ENCODE peak calls at places on chromosomes 6 and 20, in seven cellular contexts. Z, X, J, N, S, Y and M are unnamed samples.
A peak's percentile ranks its signal among the peaks of the same experiment; 100 is the strongest.

GRCh38 chr20:45874576-45874975 is 6.5 kb upstream of the ZSWIM1 start:
- DNase-seq in J (no peak), N (no peak), Y (no peak), S (no peak), Z (no peak), X (no peak), M (no peak)

GRCh38 chr6:17707371-17707651 is 586 bp upstream of the NUP153 start:
- DNase-seq in N (no peak), Y (no peak), S (no peak), Z (no peak), J (no peak), X (no peak), M (no peak)

GRCh38 chr20:62025394-62025793 is 40.3 kb downstream of the TAF4 start:
- DNase-seq in Z (no peak), N (no peak), X (no peak), Y (no peak), S (peak; percentile 1), J (no peak), M (peak; percentile 8)

GRCh38 chr6:76594109-76594508 is 521.6 kb upstream of the IMPG1 start:
- DNase-seq in Z (no peak), S (no peak), X (no peak), J (no peak), N (no peak), Y (no peak), M (no peak)

GRCh38 chr6:25061289-25061945 is 125.7 kb upstream of the RIPOR2 start:
- DNase-seq in X (no peak), Y (no peak), J (no peak), N (no peak), Z (no peak), S (no peak), M (no peak)

GRCh38 chr6:53967415-53967814 is 143.8 kb upstream of the MLIP start:
- DNase-seq in S (no peak), J (no peak), N (no peak), Y (no peak), Z (no peak), X (no peak), M (no peak)

GRCh38 chr20:38935285-38935684 is 9.1 kb downstream of the FAM83D start:
- DNase-seq in Z (no peak), J (no peak), X (no peak), N (peak; percentile 64), S (peak; percentile 63), Y (no peak), M (no peak)

GRCh38 chr6:87623248-87623647 is 33.3 kb downstream of the ORC3 start:
- DNase-seq in J (no peak), X (no peak), S (peak; percentile 21), Z (no peak), Y (no peak), N (no peak), M (no peak)

GRCh38 chr6:12150812-12151432 is 138.8 kb downstream of the HIVEP1 start:
- DNase-seq in S (no peak), N (peak; percentile 48), Z (no peak), X (no peak), Y (no peak), J (no peak), M (no peak)

GRCh38 chr6:44012078-44012493 is 115.2 kb downstream of the MRPL14 start:
- DNase-seq in N (peak; percentile 66), J (peak; percentile 10), S (peak; percentile 16), Y (no peak), Z (no peak), X (no peak), M (no peak)

GRCh38 chr6:140736227-140736626 is 1361.8 kb upstream of the CITED2 start:
- DNase-seq in N (no peak), Z (no peak), S (peak; percentile 48), X (no peak), J (no peak), Y (no peak), M (no peak)

GRCh38 chr20:40646321-40647212 is 42.5 kb downstream of the MAFB start:
- DNase-seq in S (peak; percentile 64), Z (no peak), X (no peak), N (no peak), Y (no peak), J (no peak), M (no peak)

GRCh38 chr6:23180504-23181293 is 611.3 kb downstream of the HDGFL1 start:
- DNase-seq in Z (no peak), N (no peak), Y (peak; percentile 53), S (no peak), X (peak; percentile 82), J (peak; percentile 30), M (peak; percentile 87)

GRCh38 chr20:35669681-35670080 is 5.0 kb upstream of the CPNE1 start:
- DNase-seq in X (no peak), Z (no peak), N (no peak), Y (no peak), J (no peak), S (no peak), M (no peak)

GRCh38 chr6:3208096-3208774 is 19.2 kb downstream of the TUBB2B start:
- DNase-seq in J (no peak), N (no peak), S (no peak), X (no peak), Y (no peak), Z (no peak), M (no peak)

GRCh38 chr6:89481695-89482094 is 48.7 kb downstream of the ANKRD6 start:
- DNase-seq in X (no peak), J (no peak), Y (no peak), N (no peak), S (no peak), Z (no peak), M (no peak)

GRCh38 chr6:140078552-140079126 is 704.2 kb upstream of the CITED2 start:
- DNase-seq in Y (no peak), N (no peak), S (peak; percentile 80), Z (no peak), X (peak; percentile 51), J (no peak), M (peak; percentile 43)

GRCh38 chr6:636488-636887 is 20.4 kb downstream of the HUS1B start:
- DNase-seq in Z (no peak), Y (no peak), S (no peak), J (no peak), N (no peak), X (no peak), M (no peak)

GRCh38 chr20:17504326-17504897 is 26.8 kb downstream of the BFSP1 start:
- DNase-seq in Z (no peak), S (no peak), X (no peak), Y (no peak), J (peak; percentile 27), N (no peak), M (no peak)

GRCh38 chr6:140779991-140780596 is 1352.6 kb upstream of the GJE1 start:
- DNase-seq in J (no peak), Y (peak; percentile 29), Z (no peak), S (no peak), N (no peak), X (no peak), M (no peak)

GRCh38 chr6:21441386-21441785 is 152.2 kb upstream of the SOX4 start:
- DNase-seq in S (no peak), Z (no peak), X (no peak), N (no peak), J (no peak), Y (no peak), M (no peak)

GRCh38 chr6:21437583-21437982 is 156.0 kb upstream of the SOX4 start:
- DNase-seq in Z (no peak), J (no peak), N (no peak), S (no peak), Y (no peak), X (no peak), M (no peak)

GRCh38 chr6:21438237-21438985 is 155.1 kb upstream of the SOX4 start:
- DNase-seq in X (no peak), Y (no peak), N (no peak), S (no peak), J (no peak), Z (no peak), M (no peak)

GRCh38 chr6:21436625-21437024 is 156.9 kb upstream of the SOX4 start:
- DNase-seq in Y (no peak), X (no peak), S (no peak), J (no peak), N (no peak), Z (no peak), M (peak; percentile 32)

DNA sequence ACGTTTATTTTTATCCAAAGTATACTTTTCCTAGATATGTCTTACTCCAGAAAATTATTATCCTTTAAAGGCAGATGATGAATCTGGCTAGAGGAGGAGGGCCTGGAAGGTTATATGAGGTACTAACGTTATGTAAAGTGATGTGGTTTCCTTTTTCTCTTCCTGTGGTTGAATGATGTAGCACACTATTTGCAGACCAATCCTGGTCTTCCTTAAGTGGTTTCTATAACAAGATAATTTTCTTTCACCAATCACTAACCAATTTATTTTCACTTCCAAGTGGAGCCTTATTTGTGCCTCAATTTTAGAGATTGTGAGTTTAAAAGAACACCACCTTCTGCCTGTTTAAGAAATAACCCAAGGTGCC is 154.6 kb upstream of the SOX4 start:
- DNase-seq in X (no peak), Z (no peak), Y (no peak), J (no peak), N (no peak), S (no peak), M (no peak)
- TF ChIP-seq CTCF in X (no peak), Z (no peak), Y (no peak), J (no peak), N (no peak), S (no peak), M (no peak)

GRCh38 chr20:59559024-59559817 is 45.1 kb upstream of the PHACTR3 start:
- DNase-seq in Y (no peak), N (no peak), Z (no peak), S (no peak), X (no peak), J (no peak), M (no peak)
- H3K27ac ChIP-seq in Y (no peak overlapping the region), N (no peak overlapping the region), Z (no peak overlapping the region), S (no peak overlapping the region), X (no peak overlapping the region), J (no peak overlapping the region), M (no peak overlapping the region)

GRCh38 chr20:5065489-5066383 is 54.0 kb downstream of the PCNA start:
- DNase-seq in X (peak; percentile 16), Z (no peak), J (peak; percentile 15), S (peak; percentile 75), N (peak; percentile 98), Y (peak; percentile 70), M (peak; percentile 72)
- TF ChIP-seq CTCF in X (no peak), Z (no peak), J (no peak), S (no peak), N (no peak), Y (no peak), M (no peak)

GRCh38 chr20:25697132-25697446 is 436 bp upstream of the ZNF337 start:
- DNase-seq in X (no peak), J (no peak), Y (no peak), S (no peak), N (no peak), Z (no peak), M (no peak)

GRCh38 chr20:25695532-25696383 is 895 bp downstream of the ZNF337 start:
- DNase-seq in Y (no peak), N (no peak), Z (no peak), J (no peak), S (no peak), X (peak; percentile 30), M (no peak)

GRCh38 chr20:25696384-25697131 is at the start of gene ZNF337:
- DNase-seq in J (peak; percentile 96), N (peak; percentile 97), Y (peak; percentile 95), Z (peak; percentile 81), X (peak; percentile 97), S (peak; percentile 96), M (peak; percentile 98)

GRCh38 chr20:25692499-25692898 is 4.2 kb downstream of the ZNF337 start:
- DNase-seq in J (no peak), N (no peak), Z (no peak), S (no peak), Y (no peak), X (no peak), M (no peak)
- H3K27ac ChIP-seq in J (no peak overlapping the region), N (no peak overlapping the region), Z (no peak overlapping the region), S (no peak overlapping the region), Y (no peak overlapping the region), X (no peak overlapping the region), M (no peak overlapping the region)

GRCh38 chr20:8401491-8401890 is 269.4 kb downstream of the PLCB1 start:
- DNase-seq in X (no peak), J (no peak), N (no peak), Z (no peak), S (no peak), Y (no peak), M (no peak)
- TF ChIP-seq CTCF in X (no peak), J (no peak), N (no peak), Z (no peak), S (no peak), Y (no peak), M (no peak)